ENCODE peak calls at places on chromosomes 4 and X, in five cellular contexts. V is choroid plexus epithelial cell; J is cardiac fibroblast; Y is CD8-positive, alpha-beta T cell; H is bronchial epithelial cell. L is an unnamed sample.

GRCh38 chrX:109347618-109348017 is 134.3 kb downstream of the GUCY2F start:
- DNase-seq in V (peak; percentile 91), J (peak; percentile 84), Y (no peak), H (peak; percentile 62), L (no peak)

GRCh38 chr4:133982533-133983224 is 218.9 kb downstream of the PABPC4L start:
- DNase-seq in V (peak; percentile 23), J (no peak), Y (no peak), H (peak; percentile 0), L (no peak)

GRCh38 chr4:37604464-37604863 is 81.7 kb downstream of the RELL1 start:
- DNase-seq in V (no peak), J (peak; percentile 40), Y (no peak), H (peak; percentile 62), L (no peak)

GRCh38 chr4:88841635-88842034 is 144.0 kb upstream of the NAP1L5 start:
- DNase-seq in V (no peak), J (no peak), Y (no peak), H (no peak), L (no peak)

GRCh38 chr4:152039085-152039484 is 278.3 kb upstream of the GATB start:
- DNase-seq in V (peak; percentile 65), J (peak; percentile 35), Y (no peak), H (no peak), L (no peak)

GRCh38 chr4:87811977-87812376 is 12.6 kb downstream of the IBSP start:
- DNase-seq in V (peak; percentile 31), J (no peak), Y (no peak), H (no peak), L (no peak)

GRCh38 chr4:7398104-7398423 is 36.7 kb downstream of the PSAPL1 start:
- DNase-seq in V (peak; percentile 60), J (peak; percentile 14), Y (no peak), H (peak; percentile 66), L (no peak)

GRCh38 chr4:39963656-39964055 is 14.1 kb downstream of the PDS5A start:
- DNase-seq in V (no peak), J (no peak), Y (no peak), H (no peak), L (no peak)

GRCh38 chrX:148871422-148872152 is 371.2 kb downstream of the AFF2 start:
- DNase-seq in V (peak; percentile 72), J (peak; percentile 73), Y (no peak), H (peak; percentile 25), L (no peak)

GRCh38 chr4:166527500-166527899 is 654.5 kb downstream of the TLL1 start:
- DNase-seq in V (peak; percentile 63), J (peak; percentile 1), Y (no peak), H (no peak), L (no peak)

GRCh38 chr4:76011018-76011670 is 3.8 kb upstream of the CXCL9 start:
- DNase-seq in V (no peak), J (no peak), Y (no peak), H (no peak), L (no peak)

GRCh38 chrX:55754861-55755294 is 37.3 kb downstream of the RRAGB start:
- DNase-seq in V (no peak), J (no peak), Y (no peak), H (no peak), L (no peak)

GRCh38 chr4:26083987-26084386 is 170.0 kb downstream of the SMIM20 start:
- DNase-seq in V (peak; percentile 92), J (peak; percentile 32), Y (no peak), H (peak; percentile 91), L (no peak)

GRCh38 chr4:27000820-27001219 is 140.2 kb downstream of the STIM2 start:
- DNase-seq in V (no peak), J (no peak), Y (no peak), H (peak; percentile 29), L (no peak)

GRCh38 chrX:65862638-65863037 is 177.2 kb downstream of the VSIG4 start:
- DNase-seq in V (no peak), J (no peak), Y (no peak), H (no peak), L (no peak)

GRCh38 chrX:74781507-74782034 is 143.7 kb downstream of the NEXMIF start:
- DNase-seq in V (no peak), J (no peak), Y (no peak), H (no peak), L (no peak)

GRCh38 chr4:89158884-89159503 is 47.7 kb downstream of the TIGD2 start:
- DNase-seq in V (peak; percentile 75), J (peak; percentile 68), Y (no peak), H (peak; percentile 51), L (no peak)

GRCh38 chrX:136933617-136934145 is 53.2 kb upstream of the RBMX start:
- DNase-seq in V (no peak), J (no peak), Y (no peak), H (no peak), L (no peak)

GRCh38 chr4:77092832-77093800 is 17.3 kb upstream of the CCNI start:
- DNase-seq in V (no peak), J (peak; percentile 42), Y (no peak), H (peak; percentile 90), L (no peak)

GRCh38 chr4:76208005-76208765 is 5.4 kb downstream of the SCARB2 start:
- DNase-seq in V (peak; percentile 95), J (peak; percentile 92), Y (no peak), H (peak; percentile 91), L (no peak)

GRCh38 chrX:30301977-30302376 is 7.2 kb downstream of the NR0B1 start:
- DNase-seq in V (peak; percentile 54), J (peak; percentile 39), Y (no peak), H (peak; percentile 59), L (no peak)

GRCh38 chrX:110145854-110146253 is 142.9 kb downstream of the TMEM164 start:
- DNase-seq in V (peak; percentile 56), J (peak; percentile 47), Y (no peak), H (no peak), L (no peak)

GRCh38 chrX:27381419-27381818 is 81.7 kb downstream of the PPP4R3C start:
- DNase-seq in V (no peak), J (no peak), Y (no peak), H (no peak), L (no peak)

GRCh38 chr4:65671402-65671801 is 1.1 kb upstream of the EPHA5 start:
- DNase-seq in V (no peak), J (no peak), Y (no peak), H (peak; percentile 10), L (no peak)

GRCh38 chrX:331145-331771 is 12.7 kb upstream of the GTPBP6 start:
- DNase-seq in V (peak; percentile 56), J (peak; percentile 49), Y (no peak), H (no peak), L (peak; percentile 45)

GRCh38 chr4:145840162-145840768 is 98.4 kb downstream of the ZNF827 start:
- DNase-seq in V (peak; percentile 65), J (peak; percentile 69), Y (no peak), H (peak; percentile 59), L (no peak)

DNA sequence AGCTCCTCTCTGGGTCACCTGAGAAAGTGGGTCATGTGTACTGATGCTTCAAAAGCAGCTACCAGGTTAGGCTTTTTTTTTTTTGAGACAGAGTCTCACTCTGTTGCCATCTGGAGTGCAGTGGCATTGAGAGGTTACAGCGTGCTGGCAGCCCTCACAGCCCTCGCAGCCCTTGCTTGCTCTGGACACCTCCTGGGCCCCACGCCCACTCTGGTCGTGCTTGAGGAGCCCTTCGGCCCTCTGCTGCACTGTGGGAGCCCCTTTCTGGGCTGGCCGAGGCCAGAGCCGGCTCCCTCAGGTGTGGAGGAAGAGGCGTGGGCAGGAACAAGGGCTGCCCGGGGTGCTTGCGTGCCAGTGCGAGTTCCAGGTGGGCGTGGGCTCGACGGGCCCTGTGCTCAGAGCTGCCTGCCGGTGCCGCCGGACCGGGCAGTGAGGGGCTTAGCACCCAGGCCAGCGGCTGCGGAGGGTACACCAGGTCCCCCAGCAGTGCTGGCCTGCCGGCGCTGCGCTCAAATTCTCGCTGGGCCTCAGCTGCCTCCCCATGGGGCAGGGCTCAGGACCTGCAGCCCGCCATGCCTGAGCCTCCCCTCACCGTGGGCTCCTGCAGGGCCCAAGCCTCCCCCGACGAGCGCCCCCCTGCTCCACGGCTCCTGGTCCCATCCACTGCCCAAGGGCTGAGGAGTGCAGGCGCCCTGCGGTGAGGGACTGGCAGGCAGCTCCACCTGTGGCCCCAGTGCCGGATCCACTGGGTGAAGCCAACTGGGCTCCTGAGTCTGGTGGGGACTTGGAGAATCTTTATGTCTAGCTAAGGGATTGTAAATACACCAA is 49.3 kb upstream of the IL21 start:
- DNase-seq in V (no peak), J (no peak), Y (no peak), H (no peak), L (no peak)
- TF ChIP-seq CTCF in V (no peak), J (no peak), Y (no peak), H (no peak), L (no peak)

GRCh38 chr4:107935246-107935645 is 3.9 kb downstream of the CYP2U1 start:
- DNase-seq in V (no peak), J (peak; percentile 56), Y (no peak), H (no peak), L (no peak)
- TF ChIP-seq CTCF in V (no peak), J (no peak), Y (no peak), H (no peak), L (no peak)

GRCh38 chrX:129058405-129058804 is 464.9 kb downstream of the SMARCA1 start:
- DNase-seq in V (no peak), J (no peak), Y (no peak), H (no peak), L (no peak)
- TF ChIP-seq CTCF in V (no peak), J (no peak), Y (no peak), H (no peak), L (no peak)

DNA sequence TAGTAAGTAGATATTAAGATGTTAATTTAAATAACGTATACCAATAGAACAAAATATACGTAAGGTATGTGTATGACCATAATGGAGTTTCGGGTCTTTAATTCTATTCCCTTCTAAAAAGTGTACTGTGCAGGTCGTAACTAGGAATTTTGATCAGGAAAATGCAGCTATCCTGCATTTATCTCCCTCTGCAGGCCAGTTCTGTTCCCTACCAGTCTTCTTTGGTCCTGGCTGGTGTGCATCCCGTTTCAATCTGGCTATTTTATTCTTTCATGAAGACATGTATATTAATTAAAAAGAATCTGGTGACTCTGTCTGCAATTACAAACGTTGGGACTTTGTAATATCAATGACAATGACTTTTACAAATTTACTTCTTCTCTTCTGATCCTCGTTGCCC is 534.1 kb upstream of the AADAT start:
- DNase-seq in V (peak; percentile 5), J (no peak), Y (no peak), H (no peak), L (no peak)
- TF ChIP-seq CTCF in V (peak; percentile 39), J (no peak), Y (no peak), H (no peak), L (no peak)

L was measured in CD14-positive monocyte.